ENCODE peak calls at places on chromosomes 16 and 17, in ten cellular contexts. G is tibial artery; T is mammary epithelial cell; P is CD4-positive, CD25-positive, alpha-beta regulatory T cell; A is CD4-positive, alpha-beta memory T cell; C is effector memory CD4-positive, alpha-beta T cell; L is HCT116; U is adrenal gland; D is esophagus muscularis mucosa; I is left ventricle myocardium inferior. Y is an unnamed sample. For H3K4me1, the result is how much of the 10 kb centered on the place peaks cover.

GRCh38 chr16:11836653-11837244 is 14.6 kb downstream of the RSL1D1 start:
- DNase-seq in G (peak), T (no peak), P (no peak), A (no peak), C (no peak), L (no peak), U (no peak), D (no peak), I (no peak), Y (no peak)

GRCh38 chr17:82782657-82783207 is 30.9 kb downstream of the TBCD start:
- DNase-seq in G (no peak), T (no peak), P (no peak), A (no peak), C (no peak), L (no peak), U (peak), D (no peak), I (peak), Y (no peak)

GRCh38 chr16:10114411-10114810 is 67.8 kb downstream of the GRIN2A start:
- DNase-seq in G (no peak), T (peak), P (no peak), A (no peak), C (no peak), L (no peak), U (no peak), D (no peak), I (no peak), Y (no peak)

GRCh38 chr16:35188288-35189155 is 1729.1 kb downstream of the TP53TG3F start:
- DNase-seq in G (peak), T (no peak), P (no peak), A (no peak), C (no peak), L (no peak), U (no peak), D (peak), I (no peak), Y (no peak)

GRCh38 chr16:21611178-21611545 is 11.8 kb downstream of the METTL9 start:
- DNase-seq in G (no peak), T (no peak), P (no peak), A (no peak), C (no peak), L (no peak), U (no peak), D (no peak), I (no peak), Y (no peak)

GRCh38 chr17:77089118-77089477 is 51.7 kb upstream of the SEC14L1 start:
- DNase-seq in G (no peak), T (no peak), P (peak), A (no peak), C (no peak), L (no peak), U (no peak), D (no peak), I (no peak), Y (no peak)

GRCh38 chr16:77807071-77807470 is 18.7 kb downstream of the VAT1L start:
- DNase-seq in G (no peak), T (no peak), P (no peak), A (no peak), C (no peak), L (no peak), U (no peak), D (no peak), I (no peak), Y (no peak)

GRCh38 chr17:9116861-9117568 is 95.7 kb downstream of the NTN1 start:
- DNase-seq in G (peak), T (no peak), P (no peak), A (no peak), C (no peak), L (no peak), U (no peak), D (no peak), I (no peak), Y (no peak)

GRCh38 chr16:4176794-4177438 is 60.7 kb upstream of the ADCY9 start:
- DNase-seq in G (no peak), T (peak), P (no peak), A (no peak), C (no peak), L (peak), U (no peak), D (no peak), I (no peak), Y (no peak)

GRCh38 chr17:40562841-40563370 is 2.4 kb downstream of the CCR7 start:
- DNase-seq in G (no peak), T (no peak), P (no peak), A (no peak), C (no peak), L (no peak), U (no peak), D (peak), I (no peak), Y (no peak)

GRCh38 chr16:3235856-3236669 is 1.1 kb upstream of the ZNF200 start:
- DNase-seq in G (no peak), T (peak), P (peak), A (peak), C (peak), L (no peak), U (peak), D (no peak), I (peak), Y (peak)

GRCh38 chr16:86963600-86964575 is 353.3 kb downstream of the C16orf95 start:
- DNase-seq in G (no peak), T (no peak), P (no peak), A (no peak), C (no peak), L (no peak), U (no peak), D (no peak), I (no peak), Y (no peak)

GRCh38 chr17:77438241-77439204 is 297.8 kb downstream of the SEC14L1 start:
- DNase-seq in G (no peak), T (no peak), P (no peak), A (no peak), C (no peak), L (no peak), U (no peak), D (no peak), I (no peak), Y (no peak)

GRCh38 chr16:66984902-66985311 is 3.5 kb upstream of the CES4A start:
- DNase-seq in G (no peak), T (no peak), P (peak), A (no peak), C (no peak), L (no peak), U (no peak), D (no peak), I (no peak), Y (no peak)

GRCh38 chr17:37068266-37068665 is 119.5 kb downstream of the AATF start:
- DNase-seq in G (no peak), T (no peak), P (no peak), A (no peak), C (no peak), L (no peak), U (no peak), D (no peak), I (no peak), Y (no peak)

GRCh38 chr16:87203060-87203656 is 114.0 kb downstream of the C16orf95 start:
- DNase-seq in G (peak), T (peak), P (peak), A (no peak), C (no peak), L (peak), U (peak), D (no peak), I (peak), Y (peak)

GRCh38 chr17:72381597-72382397 is 261.0 kb downstream of the SOX9 start:
- DNase-seq in G (no peak), T (no peak), P (no peak), A (no peak), C (no peak), L (peak), U (no peak), D (no peak), I (no peak), Y (no peak)

GRCh38 chr16:65121870-65122723 is at the start of gene CDH11:
- DNase-seq in G (peak), T (peak), P (no peak), A (no peak), C (no peak), L (no peak), U (peak), D (peak), I (peak), Y (peak)

GRCh38 chr16:28039493-28039892 is 24.0 kb downstream of the GSG1L start:
- DNase-seq in G (no peak), T (no peak), P (no peak), A (no peak), C (no peak), L (no peak), U (no peak), D (no peak), I (no peak), Y (no peak)

GRCh38 chr16:73019456-73020362 is 28.2 kb downstream of the ZFHX3 start:
- DNase-seq in G (peak), T (no peak), P (no peak), A (no peak), C (no peak), L (peak), U (peak), D (no peak), I (no peak), Y (no peak)

GRCh38 chr16:87437327-87437726 is 45.2 kb downstream of the MAP1LC3B start:
- DNase-seq in G (no peak), T (no peak), P (no peak), A (no peak), C (no peak), L (no peak), U (no peak), D (no peak), I (no peak), Y (no peak)

GRCh38 chr17:17048106-17048505 is 5.8 kb downstream of the MPRIP start:
- DNase-seq in G (peak), T (no peak), P (no peak), A (no peak), C (no peak), L (no peak), U (no peak), D (no peak), I (no peak), Y (no peak)

GRCh38 chr17:79036609-79037008 is 12.6 kb downstream of the C1QTNF1 start:
- DNase-seq in G (peak), T (peak), P (no peak), A (no peak), C (no peak), L (no peak), U (peak), D (no peak), I (no peak), Y (no peak)

GRCh38 chr17:42526031-42526444 is 10.0 kb upstream of the NAGLU start:
- DNase-seq in G (peak), T (no peak), P (no peak), A (no peak), C (no peak), L (no peak), U (peak), D (no peak), I (peak), Y (no peak)

GRCh38 chr17:57034807-57035754 is 50.0 kb upstream of the AKAP1 start:
- DNase-seq in G (no peak), T (no peak), P (no peak), A (no peak), C (no peak), L (no peak), U (no peak), D (no peak), I (no peak), Y (no peak)

GRCh38 chr17:76700290-76700626 is 10.5 kb downstream of the MXRA7 start:
- DNase-seq in G (no peak), T (no peak), P (no peak), A (no peak), C (no peak), L (no peak), U (no peak), D (no peak), I (no peak), Y (no peak)

GRCh38 chr16:28846080-28846932 is at the start of gene TUFM:
- DNase-seq in G (peak), T (peak), P (peak), A (peak), C (peak), L (peak), U (peak), D (peak), I (peak), Y (peak)

GRCh38 chr17:78527345-78527744 is 49.9 kb downstream of the DNAH17 start:
- DNase-seq in G (no peak), T (no peak), P (no peak), A (no peak), C (no peak), L (no peak), U (no peak), D (no peak), I (no peak), Y (no peak)

GRCh38 chr17:29143894-29144293 is 36.3 kb downstream of the MYO18A start:
- DNase-seq in G (no peak), T (no peak), P (peak), A (no peak), C (no peak), L (no peak), U (no peak), D (no peak), I (no peak), Y (no peak)

GRCh38 chr17:31571124-31571892 is 179.8 kb downstream of the RAB11FIP4 start:
- DNase-seq in G (peak), T (peak), P (no peak), A (no peak), C (no peak), L (no peak), U (no peak), D (peak), I (peak), Y (peak)

GRCh38 chr17:16989230-16989952 is 17.5 kb upstream of the TNFRSF13B start:
- DNase-seq in G (no peak), T (no peak), P (peak), A (peak), C (no peak), L (no peak), U (no peak), D (no peak), I (no peak), Y (no peak)

GRCh38 chr17:30922235-30922993 is 669 bp downstream of the ADAP2 start:
- DNase-seq in G (peak), T (no peak), P (no peak), A (no peak), C (no peak), L (no peak), U (no peak), D (no peak), I (peak), Y (peak)

GRCh38 chr17:60153606-60154355 is 4.0 kb downstream of the CA4 start:
- DNase-seq in G (peak), T (no peak), P (no peak), A (no peak), C (no peak), L (no peak), U (peak), D (no peak), I (no peak), Y (no peak)

GRCh38 chr16:88462396-88462795 is 9.3 kb downstream of the ZFPM1 start:
- DNase-seq in G (no peak), T (no peak), P (no peak), A (no peak), C (no peak), L (no peak), U (no peak), D (no peak), I (no peak), Y (no peak)

GRCh38 chr16:88463411-88463810 is 10.3 kb downstream of the ZFPM1 start:
- DNase-seq in G (no peak), T (no peak), P (no peak), A (no peak), C (no peak), L (no peak), U (no peak), D (no peak), I (no peak), Y (no peak)

GRCh38 chr16:88460496-88461169 is 7.6 kb downstream of the ZFPM1 start:
- DNase-seq in G (no peak), T (no peak), P (no peak), A (no peak), C (no peak), L (no peak), U (no peak), D (no peak), I (no peak), Y (no peak)

GRCh38 chr16:88459366-88460055 is 6.4 kb downstream of the ZFPM1 start:
- DNase-seq in G (no peak), T (no peak), P (no peak), A (no peak), C (no peak), L (no peak), U (no peak), D (no peak), I (no peak), Y (no peak)

DNA sequence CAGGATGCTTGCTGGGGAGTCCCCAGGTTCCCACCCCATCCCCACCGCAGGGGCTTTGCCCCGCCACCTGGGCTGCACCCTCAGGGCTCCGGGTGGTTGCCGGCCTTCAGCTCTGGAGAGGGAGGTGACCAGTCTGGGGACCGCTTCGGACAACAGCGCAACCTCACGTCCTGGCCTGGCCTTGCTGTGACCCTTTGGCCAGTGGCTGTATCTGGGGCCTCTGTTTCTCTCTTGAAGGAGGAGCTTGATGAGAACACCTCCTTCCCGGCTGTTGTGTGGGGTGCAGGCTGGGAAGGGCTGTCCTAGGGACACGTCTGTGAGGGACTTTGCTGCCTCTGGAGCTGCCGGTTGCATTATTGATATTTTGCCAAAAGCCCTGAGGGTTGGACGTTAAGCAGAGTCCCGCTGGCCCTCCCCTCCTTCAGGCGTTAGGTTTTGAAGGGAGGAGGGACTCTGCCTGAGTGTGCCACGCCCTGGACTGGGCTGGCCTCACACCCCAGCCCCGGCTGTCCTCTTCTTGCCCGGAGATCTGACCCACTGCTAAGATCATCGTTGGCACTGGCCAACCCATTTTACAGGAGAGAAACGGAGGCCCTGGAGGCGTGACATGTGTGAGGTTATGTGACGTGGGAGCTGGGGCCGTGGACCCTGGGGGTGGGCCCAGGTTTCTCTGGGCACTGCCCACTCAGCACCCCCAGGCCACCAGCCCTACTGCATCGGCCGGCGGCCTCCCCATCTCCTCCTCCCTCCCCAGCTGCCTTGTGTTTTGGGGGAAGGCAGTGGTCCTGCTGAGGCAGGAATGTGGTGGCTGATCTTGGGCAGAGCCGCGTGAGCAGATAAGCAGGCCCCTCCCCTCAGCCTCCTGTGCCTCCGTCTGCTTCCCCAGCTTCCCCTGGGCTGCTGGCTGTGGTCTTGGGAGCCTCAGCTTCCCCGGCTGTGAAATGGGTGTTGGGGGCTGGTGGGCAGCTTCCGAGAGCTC is 8.5 kb downstream of the ZFPM1 start:
- DNase-seq in G (no peak), T (no peak), P (no peak), A (no peak), C (no peak), L (no peak), U (no peak), D (no peak), I (no peak), Y (no peak)
- H3K4me1 ChIP-seq in G (under half), T (under half), P (half or more), A (half or more), C (under half), L (under half), U (under half), D (under half), I (under half), Y (under half)

DNA sequence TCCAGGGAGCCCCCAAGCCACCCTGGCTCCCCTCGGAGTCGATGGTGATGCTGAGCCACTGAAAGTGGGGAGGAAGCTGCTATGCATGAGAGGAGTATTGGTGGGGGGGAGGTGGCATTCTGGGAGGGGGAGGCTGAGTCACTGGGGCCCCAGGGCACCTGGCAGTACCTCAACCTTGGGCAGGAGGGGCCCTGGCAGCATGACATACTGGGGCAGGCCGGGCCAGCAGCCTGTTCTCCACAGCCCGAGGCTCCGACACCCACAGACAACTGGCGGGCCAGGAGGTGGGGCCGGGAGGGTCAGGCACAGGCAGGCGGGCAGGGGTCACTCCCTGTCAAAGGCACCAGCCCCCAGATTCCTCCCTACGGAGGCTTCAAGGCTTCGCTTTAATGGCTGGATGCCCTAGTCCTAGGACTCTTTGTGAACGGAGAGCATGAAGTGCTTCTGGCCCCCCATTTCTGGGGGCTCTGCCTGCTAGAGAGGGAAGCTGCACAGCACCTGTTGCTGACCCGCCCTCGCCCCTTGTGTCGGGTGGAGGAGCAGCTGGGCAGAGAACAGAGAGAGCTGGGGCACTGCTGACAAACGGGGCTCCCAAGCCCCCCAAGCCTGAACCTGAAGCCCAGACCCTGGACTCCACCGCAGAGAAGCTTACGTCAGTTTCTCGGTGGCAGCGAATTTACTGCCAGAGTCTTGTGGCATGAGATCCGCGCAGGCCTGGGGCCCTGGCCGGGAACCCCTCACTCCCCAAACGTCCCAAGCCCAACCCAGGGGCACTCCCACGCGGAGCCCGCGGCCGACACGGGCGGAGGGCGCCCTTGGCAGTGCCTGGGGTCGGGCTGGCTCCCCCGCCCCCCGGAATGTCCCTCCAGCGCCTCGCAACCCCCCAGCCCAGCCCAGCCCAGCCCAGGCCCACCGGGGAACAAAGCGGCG is 773 bp downstream of the CASKIN2 start:
- DNase-seq in G (no peak), T (peak), P (no peak), A (no peak), C (no peak), L (no peak), U (peak), D (no peak), I (no peak), Y (peak)
- H3K4me3 ChIP-seq in G (peak), T (peak), P (no peak), A (no peak), C (peak), L (peak), U (peak), D (peak), I (peak), Y (peak)

DNA sequence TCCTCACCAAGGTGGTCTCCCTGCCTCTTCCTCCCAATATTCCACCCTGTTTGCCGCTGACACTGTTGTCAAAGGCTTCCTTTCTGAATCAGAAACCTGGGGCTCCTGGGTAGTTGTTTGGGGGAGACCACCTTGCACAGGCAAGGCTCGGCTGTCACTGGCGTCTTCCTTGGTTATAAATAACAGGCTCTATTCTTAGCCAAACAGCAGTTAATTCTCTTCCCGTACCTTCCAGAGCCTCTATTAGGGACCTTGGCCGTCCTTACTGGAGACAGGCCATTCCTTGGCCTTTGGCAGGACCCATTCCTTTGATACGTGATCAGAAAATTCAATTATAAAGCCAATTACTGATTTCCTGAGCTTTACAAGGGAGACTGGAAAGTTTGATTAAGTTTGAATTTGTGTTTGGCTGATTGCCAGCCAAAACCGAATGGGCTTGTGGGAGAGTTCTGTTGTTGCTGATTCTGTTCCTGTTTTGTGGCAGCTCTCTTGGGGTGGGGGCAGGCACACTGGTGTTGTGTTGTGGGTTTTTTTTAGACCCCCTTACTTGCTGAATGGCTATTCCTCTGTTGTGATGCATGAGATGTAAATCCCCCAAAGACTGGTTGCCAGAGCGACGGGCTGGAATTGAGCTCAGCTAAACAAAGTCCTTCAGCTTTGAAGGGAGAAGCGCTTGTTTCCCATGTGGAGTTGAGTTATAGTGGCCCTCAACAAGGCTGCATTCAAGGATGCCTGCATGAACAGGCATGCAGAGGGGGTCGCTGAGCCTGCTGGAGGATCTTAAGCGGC is 104.6 kb downstream of the GNAO1 start:
- DNase-seq in G (no peak), T (no peak), P (no peak), A (no peak), C (no peak), L (no peak), U (no peak), D (no peak), I (no peak), Y (no peak)
- H3K4me1 ChIP-seq in G (half or more), T (under half), P (under half), A (under half), C (under half), L (under half), U (under half), D (under half), I (half or more), Y (under half)

GRCh38 chr16:85733839-85734170 is 17.1 kb downstream of the C16orf74 start:
- DNase-seq in G (no peak), T (no peak), P (no peak), A (no peak), C (no peak), L (no peak), U (no peak), D (no peak), I (no peak), Y (peak)
- H3K4me3 ChIP-seq in G (no peak), T (no peak), P (no peak), A (no peak), C (no peak), L (no peak), U (no peak), D (no peak), I (no peak), Y (no peak)

Y was measured in lung.